ENCODE peak calls at places on chromosomes 6 and 20, in five cellular contexts. J is mammary epithelial cell, V is BJ, Z is left ventricle myocardium inferior, C is brain microvascular endothelial cell. M is an unnamed sample.

GRCh38 chr20:62605996-62606395 is 36.3 kb upstream of the SLCO4A1 start:
- DNase-seq in J (no peak), V (no peak), Z (no peak), C (no peak), M (no peak)

GRCh38 chr20:49521356-49521755 is 38.9 kb upstream of the KCNB1 start:
- DNase-seq in J (no peak), V (no peak), Z (no peak), C (no peak), M (no peak)

GRCh38 chr20:12358006-12358654 is 440.4 kb downstream of the BTBD3 start:
- DNase-seq in J (peak), V (no peak), Z (no peak), C (no peak), M (peak)

GRCh38 chr6:11263185-11263817 is 30.8 kb upstream of the NEDD9 start:
- DNase-seq in J (peak), V (no peak), Z (peak), C (peak), M (peak)

GRCh38 chr20:64258071-64258823 is 2.7 kb downstream of the PCMTD2 start:
- DNase-seq in J (no peak), V (no peak), Z (no peak), C (no peak), M (no peak)

GRCh38 chr6:123263981-123264380 is 267.9 kb downstream of the CLVS2 start:
- DNase-seq in J (no peak), V (no peak), Z (no peak), C (no peak), M (peak)

GRCh38 chr6:45132683-45133294 is 195.3 kb upstream of the RUNX2 start:
- DNase-seq in J (no peak), V (no peak), Z (no peak), C (no peak), M (no peak)

GRCh38 chr20:17617868-17618672 is 48.2 kb downstream of the DSTN start:
- DNase-seq in J (no peak), V (no peak), Z (peak), C (no peak), M (no peak)

GRCh38 chr20:44030394-44030793 is 115.7 kb downstream of the TOX2 start:
- DNase-seq in J (no peak), V (no peak), Z (no peak), C (no peak), M (no peak)

GRCh38 chr20:41168281-41169183 is 31.2 kb downstream of the PLCG1 start:
- DNase-seq in J (no peak), V (no peak), Z (no peak), C (no peak), M (no peak)

GRCh38 chr6:156777866-156778614 is 862 bp downstream of the ARID1B start:
- DNase-seq in J (peak), V (no peak), Z (peak), C (peak), M (no peak)

GRCh38 chr6:125753218-125753936 is 3.9 kb downstream of the HEY2 start:
- DNase-seq in J (no peak), V (no peak), Z (no peak), C (no peak), M (peak)

GRCh38 chr20:58554541-58554940 is 39.3 kb upstream of the APCDD1L start:
- DNase-seq in J (no peak), V (no peak), Z (no peak), C (no peak), M (no peak)

GRCh38 chr20:17442588-17442987 is 88.6 kb downstream of the BFSP1 start:
- DNase-seq in J (no peak), V (no peak), Z (no peak), C (no peak), M (no peak)

GRCh38 chr6:88823998-88824397 is 139.4 kb downstream of the RNGTT start:
- DNase-seq in J (peak), V (no peak), Z (no peak), C (peak), M (peak)

GRCh38 chr6:156634971-156635371 is 142.2 kb upstream of the ARID1B start:
- DNase-seq in J (no peak), V (no peak), Z (no peak), C (no peak), M (no peak)

GRCh38 chr20:57062241-57062640 is 204.2 kb downstream of the BMP7 start:
- DNase-seq in J (no peak), V (no peak), Z (no peak), C (no peak), M (no peak)

DNA sequence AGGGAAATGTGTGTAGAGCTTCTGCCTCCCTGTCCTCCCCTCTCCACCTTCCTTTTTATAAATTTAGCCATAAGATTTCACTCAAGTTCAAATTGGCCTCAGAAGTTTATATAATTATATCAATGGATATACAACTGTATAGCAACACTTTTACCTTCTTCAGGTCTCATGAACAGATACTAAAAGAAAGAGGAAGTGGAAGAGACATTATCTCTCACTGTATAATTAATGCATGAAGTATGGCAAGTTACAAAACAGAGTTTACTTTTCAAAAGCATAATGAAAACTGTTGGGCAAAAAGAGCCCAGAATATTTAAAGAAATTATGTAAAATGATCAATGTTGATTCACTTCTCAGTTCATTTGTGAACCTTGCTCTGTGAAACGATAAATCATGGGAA is 99.7 kb downstream of the PDE7B start:
- DNase-seq in J (no peak), V (no peak), Z (no peak), C (no peak), M (no peak)
- H3K4me3 ChIP-seq in J (no peak), V (no peak), Z (no peak), C (no peak), M (no peak)

DNA sequence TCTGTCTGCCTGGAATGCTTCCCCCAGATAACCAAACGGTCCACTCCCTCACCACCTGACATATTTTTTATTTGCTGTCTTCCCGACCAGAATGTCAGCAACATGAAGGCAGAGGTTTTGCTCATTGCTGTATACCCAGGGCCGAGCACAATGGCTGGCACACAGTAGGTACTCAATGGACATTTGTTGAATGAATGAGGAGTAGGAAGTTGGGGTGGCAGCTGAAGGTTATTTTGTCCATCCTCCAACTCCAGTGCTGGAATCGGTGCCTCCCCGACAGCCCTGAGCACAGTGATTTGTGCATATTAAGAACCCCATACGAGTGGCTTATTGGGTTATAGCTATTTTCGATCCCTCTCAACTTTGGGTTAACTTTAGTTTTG is 10.3 kb downstream of the DUSP15 start:
- DNase-seq in J (no peak), V (no peak), Z (no peak), C (no peak), M (no peak)
- H3K4me3 ChIP-seq in J (no peak), V (no peak), Z (peak), C (no peak), M (no peak)

GRCh38 chr6:149990672-149991402 is 27.1 kb downstream of the ULBP1 start:
- DNase-seq in J (no peak), V (no peak), Z (no peak), C (no peak), M (no peak)

GRCh38 chr6:149987602-149988107 is 23.9 kb downstream of the ULBP1 start:
- DNase-seq in J (no peak), V (no peak), Z (no peak), C (no peak), M (no peak)

GRCh38 chr6:149991838-149992237 is 28.1 kb downstream of the ULBP1 start:
- DNase-seq in J (no peak), V (no peak), Z (no peak), C (no peak), M (no peak)

GRCh38 chr6:149988550-149989336 is 25.0 kb downstream of the ULBP1 start:
- DNase-seq in J (no peak), V (no peak), Z (no peak), C (no peak), M (no peak)

DNA sequence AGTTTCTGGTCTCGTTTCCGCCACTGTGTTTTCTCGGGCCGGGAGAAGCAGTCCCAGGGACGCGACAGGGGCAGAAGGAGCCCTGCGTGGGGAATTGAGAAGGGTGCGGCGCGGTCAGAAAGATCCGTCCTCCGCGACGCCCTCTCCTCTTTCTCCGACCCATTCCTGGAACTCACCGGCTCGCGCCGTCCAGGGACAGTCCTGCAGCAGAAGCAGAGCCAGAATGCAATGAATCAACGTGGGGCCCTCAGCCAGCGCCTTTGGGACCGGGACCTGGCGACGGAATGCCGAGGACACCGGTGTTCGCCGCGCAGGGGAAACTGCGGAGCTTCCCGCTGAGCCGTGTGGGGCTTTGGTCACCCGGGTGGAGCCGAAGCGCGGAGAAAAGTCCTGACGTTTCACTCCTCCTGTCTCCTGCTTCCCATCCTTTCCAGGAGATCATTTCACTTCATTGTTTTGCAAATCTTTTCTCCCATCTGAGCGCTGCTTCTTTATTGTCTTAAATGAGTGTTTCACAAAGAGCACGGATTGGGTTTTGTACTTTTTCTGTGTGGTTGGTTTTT is 26.4 kb downstream of the ULBP1 start:
- DNase-seq in J (no peak), V (no peak), Z (no peak), C (no peak), M (no peak)
- H3K4me3 ChIP-seq in J (peak), V (no peak), Z (peak), C (no peak), M (no peak)

DNA sequence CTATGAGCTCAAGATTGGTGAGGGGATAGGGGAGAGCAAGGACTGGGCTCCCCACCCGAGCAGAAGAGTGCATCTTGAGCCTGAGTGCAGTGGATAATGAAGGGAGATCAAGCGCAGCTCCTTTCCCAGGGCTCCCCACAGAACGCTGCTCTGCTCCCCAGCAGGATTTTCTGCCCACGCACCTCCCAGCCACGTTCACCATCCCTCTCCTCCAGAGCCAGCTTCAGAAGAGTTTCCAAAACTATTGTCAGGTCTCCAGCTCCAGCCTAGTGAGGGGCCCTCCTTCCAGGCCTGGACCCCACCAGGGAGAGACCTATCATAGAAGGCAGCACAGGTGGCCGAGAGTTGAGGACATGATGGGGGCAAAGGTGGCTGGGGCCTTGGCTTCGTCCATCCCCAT is 34.5 kb downstream of the FOXP4 start:
- DNase-seq in J (no peak), V (no peak), Z (no peak), C (no peak), M (no peak)
- H3K4me3 ChIP-seq in J (no peak), V (no peak), Z (no peak), C (no peak), M (no peak)

DNA sequence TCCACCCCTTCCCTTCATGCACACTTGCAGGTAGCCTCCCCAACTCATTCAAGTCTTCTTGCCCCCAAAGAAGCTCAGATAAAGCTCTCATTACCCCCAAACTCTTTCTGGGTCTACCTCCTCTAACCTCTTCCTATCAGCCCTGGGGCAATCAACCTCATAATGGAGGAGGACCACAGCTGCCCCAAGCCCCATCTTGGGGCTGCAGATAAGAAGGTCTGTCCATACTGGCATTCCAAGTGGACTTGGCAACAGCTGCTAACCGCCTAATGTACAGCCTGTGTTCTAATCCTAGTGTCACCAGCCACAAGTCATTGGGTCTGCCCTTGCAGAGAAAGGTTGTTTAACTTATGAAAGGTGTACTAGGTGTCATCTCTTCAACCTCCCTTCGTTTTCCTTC is 107.4 kb upstream of the ADGRF1 start:
- DNase-seq in J (no peak), V (no peak), Z (no peak), C (no peak), M (no peak)
- H3K4me3 ChIP-seq in J (no peak), V (no peak), Z (no peak), C (no peak), M (no peak)

M was measured in bronchial epithelial cell.